ENCODE peak calls at places on chromosomes 12 and 14, in eight cellular contexts. J, D, O, A, U, E, P and I are unnamed samples.

GRCh38 chr12:57416039-57416996 is 14.5 kb downstream of the R3HDM2 start:
- DNase-seq in J (no peak), D (peak; percentile 57), O (no peak), A (no peak), U (no peak), E (no peak), P (no peak), I (no peak)

GRCh38 chr14:72678360-72678759 is 215.5 kb downstream of the DPF3 start:
- DNase-seq in J (no peak), D (peak; percentile 87), O (no peak), A (no peak), U (peak; percentile 90), E (no peak), P (no peak), I (no peak)

GRCh38 chr12:119208626-119209061 is 29.9 kb downstream of the HSPB8 start:
- DNase-seq in J (peak; percentile 45), D (peak; percentile 38), O (no peak), A (no peak), U (no peak), E (no peak), P (no peak), I (no peak)

GRCh38 chr14:91284791-91285548 is 40.5 kb upstream of the GPR68 start:
- DNase-seq in J (no peak), D (no peak), O (no peak), A (no peak), U (no peak), E (peak; percentile 94), P (no peak), I (no peak)

GRCh38 chr12:75735853-75736252 is 224.4 kb upstream of the KRR1 start:
- DNase-seq in J (no peak), D (no peak), O (no peak), A (no peak), U (no peak), E (no peak), P (no peak), I (no peak)

GRCh38 chr14:64951291-64951690 is 8.7 kb upstream of the GPX2 start:
- DNase-seq in J (no peak), D (no peak), O (no peak), A (no peak), U (no peak), E (no peak), P (no peak), I (no peak)

GRCh38 chr12:50589650-50590435 is 85.1 kb downstream of the DIP2B start:
- DNase-seq in J (no peak), D (peak; percentile 97), O (no peak), A (no peak), U (peak; percentile 63), E (peak; percentile 97), P (no peak), I (no peak)

GRCh38 chr12:58916891-58917570 is 3.3 kb downstream of the LRIG3 start:
- DNase-seq in J (no peak), D (peak; percentile 63), O (no peak), A (no peak), U (peak; percentile 82), E (peak; percentile 83), P (no peak), I (no peak)

GRCh38 chr14:80930836-80931389 is 10.6 kb downstream of the CEP128 start:
- DNase-seq in J (no peak), D (peak; percentile 96), O (peak; percentile 51), A (no peak), U (no peak), E (peak; percentile 15), P (no peak), I (no peak)

GRCh38 chr12:48013287-48013686 is 9.0 kb upstream of the COL2A1 start:
- DNase-seq in J (no peak), D (no peak), O (no peak), A (no peak), U (no peak), E (no peak), P (no peak), I (no peak)

GRCh38 chr14:99619873-99620834 is 16.1 kb upstream of the CCDC85C start:
- DNase-seq in J (no peak), D (peak; percentile 45), O (no peak), A (no peak), U (peak; percentile 89), E (peak; percentile 31), P (no peak), I (no peak)

GRCh38 chr12:121240484-121241202 is 30.7 kb downstream of the P2RX4 start:
- DNase-seq in J (peak; percentile 36), D (no peak), O (peak; percentile 92), A (peak; percentile 96), U (no peak), E (no peak), P (no peak), I (peak; percentile 82)

GRCh38 chr14:32761381-32761968 is 177.2 kb upstream of the NPAS3 start:
- DNase-seq in J (no peak), D (no peak), O (no peak), A (no peak), U (no peak), E (no peak), P (no peak), I (no peak)

GRCh38 chr12:49094104-49094948 is at the start of gene DHH:
- DNase-seq in J (no peak), D (no peak), O (no peak), A (peak; percentile 77), U (peak; percentile 40), E (no peak), P (no peak), I (peak; percentile 74)
- H3K4me3 ChIP-seq in J (peak within 1 kb of the TSS; percentile 49), D (no peak within 1 kb of the TSS), O (no peak within 1 kb of the TSS), A (peak within 1 kb of the TSS; percentile 1), U (peak within 1 kb of the TSS; percentile 40), E (peak within 1 kb of the TSS; percentile 10), P (peak within 1 kb of the TSS; percentile 20), I (peak within 1 kb of the TSS; percentile 22)

GRCh38 chr14:71411766-71412165 is 504.5 kb downstream of the PCNX1 start:
- DNase-seq in J (no peak), D (no peak), O (no peak), A (no peak), U (no peak), E (peak; percentile 47), P (no peak), I (no peak)

GRCh38 chr14:71411280-71411595 is 504.0 kb downstream of the PCNX1 start:
- DNase-seq in J (no peak), D (no peak), O (no peak), A (no peak), U (no peak), E (no peak), P (no peak), I (no peak)

GRCh38 chr14:71416392-71416791 is 509.1 kb downstream of the PCNX1 start:
- DNase-seq in J (no peak), D (peak; percentile 34), O (no peak), A (no peak), U (no peak), E (no peak), P (no peak), I (no peak)

GRCh38 chr14:71415404-71415690 is 508.1 kb downstream of the PCNX1 start:
- DNase-seq in J (no peak), D (peak; percentile 79), O (no peak), A (no peak), U (no peak), E (no peak), P (no peak), I (no peak)

GRCh38 chr14:71414631-71415403 is 507.6 kb downstream of the PCNX1 start:
- DNase-seq in J (no peak), D (peak; percentile 71), O (no peak), A (no peak), U (no peak), E (no peak), P (no peak), I (no peak)
- H3K27ac ChIP-seq in J (no peak overlapping the region), D (peak overlapping the region; percentile 81), O (no peak overlapping the region), A (peak overlapping the region; percentile 67), U (no peak overlapping the region), E (no peak overlapping the region), P (no peak overlapping the region), I (no peak overlapping the region)

GRCh38 chr12:38137716-38138115 is 178.9 kb upstream of the ALG10B start:
- DNase-seq in J (no peak), D (no peak), O (no peak), A (no peak), U (no peak), E (no peak), P (no peak), I (no peak)
- H3K4me3 ChIP-seq in J (no peak overlapping the region), D (no peak overlapping the region), O (no peak overlapping the region), A (no peak overlapping the region), U (no peak overlapping the region), E (peak overlapping the region; percentile 50), P (no peak overlapping the region), I (peak overlapping the region; percentile 48)

GRCh38 chr12:89339531-89339930 is 12.8 kb downstream of the DUSP6 start:
- DNase-seq in J (no peak), D (no peak), O (no peak), A (no peak), U (no peak), E (no peak), P (no peak), I (no peak)
- H3K27ac ChIP-seq in J (no peak overlapping the region), D (no peak overlapping the region), O (no peak overlapping the region), A (peak overlapping the region; percentile 76), U (no peak overlapping the region), E (no peak overlapping the region), P (no peak overlapping the region), I (no peak overlapping the region)

GRCh38 chr12:101813117-101813516 is 17.6 kb downstream of the GNPTAB start:
- DNase-seq in J (no peak), D (no peak), O (no peak), A (no peak), U (no peak), E (no peak), P (no peak), I (no peak)
- H3K4me3 ChIP-seq in J (no peak overlapping the region), D (no peak overlapping the region), O (no peak overlapping the region), A (no peak overlapping the region), U (no peak overlapping the region), E (no peak overlapping the region), P (no peak overlapping the region), I (no peak overlapping the region)

GRCh38 chr12:4958697-4959375 is 49.1 kb downstream of the KCNA1 start:
- DNase-seq in J (no peak), D (no peak), O (no peak), A (no peak), U (no peak), E (no peak), P (no peak), I (no peak)
- H3K27ac ChIP-seq in J (no peak overlapping the region), D (no peak overlapping the region), O (no peak overlapping the region), A (no peak overlapping the region), U (no peak overlapping the region), E (no peak overlapping the region), P (no peak overlapping the region), I (no peak overlapping the region)